ENCODE peak calls at places on chromosomes 3 and 15, in five cellular contexts. L is brain pericyte, D is omental fat pad, U is neural crest cell, E is AG10803. C is an unnamed sample.

GRCh38 chr15:33008284-33009011 is 186.1 kb downstream of the FMN1 start:
- DNase-seq in L (no peak), D (no peak), E (peak; percentile 92), U (no peak), C (no peak)

GRCh38 chr3:36434682-36435426 is 54.5 kb downstream of the STAC start:
- DNase-seq in L (no peak), D (no peak), E (peak; percentile 82), U (no peak), C (no peak)

GRCh38 chr3:46544771-46545503 is 21.2 kb downstream of the LRRC2 start:
- DNase-seq in L (no peak), D (no peak), U (no peak), E (no peak), C (no peak)

GRCh38 chr15:58357529-58358476 is 74.0 kb upstream of the LIPC start:
- DNase-seq in E (no peak), L (no peak), U (no peak), D (no peak), C (no peak)

GRCh38 chr3:36959821-36960220 is 15.0 kb upstream of the TRANK1 start:
- DNase-seq in D (no peak), E (no peak), L (no peak), U (no peak), C (no peak)

GRCh38 chr15:63495343-63495742 is 9.1 kb upstream of the USP3 start:
- DNase-seq in L (no peak), U (no peak), E (no peak), D (no peak), C (no peak)

GRCh38 chr3:100136921-100137320 is 22.6 kb upstream of the FILIP1L start:
- DNase-seq in E (no peak), U (no peak), L (peak; percentile 63), D (no peak), C (peak; percentile 20)

GRCh38 chr15:53457479-53457878 is 302.0 kb downstream of the WDR72 start:
- DNase-seq in L (no peak), U (no peak), D (no peak), E (no peak), C (no peak)